ENCODE peak calls at places on chromosome 1, in seven cellular contexts. O is activated CD4-positive, alpha-beta T cell treated with anti-CD3 and anti-CD28 coated beads for 24 hours; N is stimulated activated CD8-positive, alpha-beta memory T cell treated with anti-CD3 and anti-CD28 coated beads, Interleukin-15, amount 100 ng/mL, for 1 hour; J is ACHN; R is HFF-Myc; P is body of pancreas; B is EL. C is an unnamed sample.

GRCh38 chr1:15948091-15948591 is 27.8 kb downstream of the ZBTB17 start:
- DNase-seq in O (no peak), N (no peak), J (no peak), R (no peak), P (no peak), B (no peak), C (no peak)

GRCh38 chr1:1470626-1471388 is 758 bp upstream of the ATAD3B start:
- DNase-seq in O (no peak), N (no peak), J (peak; percentile 10), R (no peak), P (peak; percentile 18), B (no peak), C (no peak)

GRCh38 chr1:41462680-41463004 is 21.8 kb downstream of the EDN2 start:
- DNase-seq in O (no peak), N (no peak), J (no peak), R (no peak), P (no peak), B (no peak), C (no peak)

GRCh38 chr1:63794927-63795326 is 21.1 kb downstream of the ROR1 start:
- DNase-seq in O (no peak), N (no peak), J (peak; percentile 90), R (no peak), P (no peak), B (peak; percentile 55), C (peak; percentile 50)

GRCh38 chr1:98388431-98388830 is 273.1 kb upstream of the SNX7 start:
- DNase-seq in O (no peak), N (no peak), J (peak; percentile 18), R (peak; percentile 77), P (no peak), B (peak; percentile 88), C (peak; percentile 94)

GRCh38 chr1:15187175-15187810 is 33.7 kb downstream of the TMEM51 start:
- DNase-seq in O (no peak), N (no peak), J (no peak), R (no peak), P (peak; percentile 38), B (no peak), C (no peak)

GRCh38 chr1:43931711-43932660 is 1.6 kb upstream of the ARTN start:
- DNase-seq in O (no peak), N (no peak), J (no peak), R (no peak), P (no peak), B (no peak), C (no peak)

GRCh38 chr1:227234998-227235405 is 83.3 kb downstream of the CDC42BPA start:
- DNase-seq in O (no peak), N (no peak), J (peak; percentile 90), R (peak; percentile 42), P (peak; percentile 38), B (peak; percentile 74), C (peak; percentile 78)

GRCh38 chr1:156499194-156499702 is 1.3 kb downstream of the MEF2D start:
- DNase-seq in O (no peak), N (no peak), J (peak; percentile 24), R (no peak), P (no peak), B (no peak), C (no peak)

GRCh38 chr1:185634704-185635103 is 99.5 kb upstream of the HMCN1 start:
- DNase-seq in O (no peak), N (no peak), J (no peak), R (no peak), P (no peak), B (no peak), C (no peak)

GRCh38 chr1:97903626-97904025 is 17.2 kb downstream of the DPYD start:
- DNase-seq in O (no peak), N (no peak), J (no peak), R (no peak), P (no peak), B (peak; percentile 26), C (peak; percentile 65)

C was measured in iris pigment epithelial cell.